ENCODE peak calls at places on chromosomes 4 and X, in four cellular contexts. K is testis, N is HCT116, Z is A549. B is an unnamed sample.
A peak's percentile ranks its signal among the peaks of the same experiment; 100 is the strongest.

GRCh38 chrX:40281341-40282005 is 183.7 kb upstream of the BCOR start:
- DNase-seq in N (no peak), K (no peak), Z (no peak), B (no peak)

GRCh38 chr4:39814403-39815185 is 116.7 kb downstream of the UBE2K start:
- DNase-seq in N (peak; percentile 50), K (no peak), Z (peak; percentile 28), B (no peak)

GRCh38 chr4:107423677-107424405 is 296.2 kb downstream of the PAPSS1 start:
- DNase-seq in Z (no peak), N (no peak), K (no peak), B (no peak)

GRCh38 chr4:37561803-37562207 is 124.4 kb downstream of the RELL1 start:
- DNase-seq in K (no peak), N (no peak), Z (no peak), B (no peak)

GRCh38 chr4:3108211-3108610 is 33.7 kb downstream of the HTT start:
- DNase-seq in N (no peak), Z (no peak), K (no peak), B (no peak)

GRCh38 chr4:123446791-123447474 is 50.3 kb downstream of the SPRY1 start:
- DNase-seq in Z (no peak), K (no peak), N (no peak), B (no peak)

GRCh38 chr4:38925492-38926418 is 58.1 kb downstream of the FAM114A1 start:
- DNase-seq in N (no peak), Z (no peak), K (no peak), B (no peak)

GRCh38 chr4:6011686-6012085 is 6.5 kb downstream of the C4orf50 start:
- DNase-seq in K (peak; percentile 34), Z (no peak), N (no peak), B (no peak)

GRCh38 chrX:131058136-131058868 is at the start of gene ARHGAP36:
- DNase-seq in Z (no peak), K (no peak), N (no peak), B (no peak)

GRCh38 chr4:45453258-45453841 is 670.5 kb downstream of the GABRG1 start:
- DNase-seq in Z (no peak), N (no peak), K (no peak), B (peak; percentile 10)

GRCh38 chr4:110071466-110071865 is 126.9 kb downstream of the ELOVL6 start:
- DNase-seq in N (no peak), Z (no peak), K (no peak), B (no peak)

GRCh38 chr4:133624744-133625143 is 475.6 kb downstream of the PCDH10 start:
- DNase-seq in Z (peak; percentile 1), N (no peak), K (no peak), B (no peak)

GRCh38 chr4:154086247-154086646 is 297.4 kb upstream of the SFRP2 start:
- DNase-seq in K (no peak), N (no peak), Z (no peak), B (no peak)

GRCh38 chr4:32991663-32992062 is 2271.5 kb downstream of the PCDH7 start:
- DNase-seq in K (no peak), Z (no peak), N (no peak), B (no peak)

GRCh38 chr4:92307886-92308285 is 4.1 kb downstream of the GRID2 start:
- DNase-seq in N (no peak), K (no peak), Z (no peak), B (no peak)

GRCh38 chrX:104195489-104196084 is 29.3 kb downstream of the FAM199X start:
- DNase-seq in N (peak; percentile 1), Z (peak; percentile 4), K (no peak), B (no peak)

GRCh38 chr4:3710451-3711182 is 55.6 kb upstream of the ADRA2C start:
- DNase-seq in K (peak; percentile 39), N (no peak), Z (no peak), B (no peak)

GRCh38 chr4:26178874-26179273 is 141.9 kb upstream of the RBPJ start:
- DNase-seq in N (no peak), K (peak; percentile 76), Z (no peak), B (no peak)

GRCh38 chr4:160127211-160127610 is 1024.3 kb downstream of the RAPGEF2 start:
- DNase-seq in K (no peak), Z (no peak), N (no peak), B (no peak)

GRCh38 chr4:7408166-7408565 is 26.6 kb downstream of the PSAPL1 start:
- DNase-seq in K (no peak), Z (no peak), N (no peak), B (no peak)

GRCh38 chr4:112418092-112418491 is 97.9 kb downstream of the NEUROG2 start:
- DNase-seq in N (no peak), K (no peak), Z (no peak), B (no peak)

GRCh38 chrX:2696698-2697215 is 5.7 kb downstream of the CD99 start:
- DNase-seq in N (no peak), Z (no peak), K (no peak), B (no peak)

GRCh38 chr4:87047281-87047798 is 112.5 kb downstream of the AFF1 start:
- DNase-seq in N (no peak), K (no peak), Z (no peak), B (no peak)

GRCh38 chr4:107666134-107666533 is 53.9 kb downstream of the PAPSS1 start:
- DNase-seq in Z (no peak), K (no peak), N (no peak), B (no peak)

GRCh38 chr4:48967101-48967500 is 19.0 kb upstream of the CWH43 start:
- DNase-seq in Z (no peak), N (no peak), K (no peak), B (no peak)

GRCh38 chr4:18568600-18568999 is 547.0 kb upstream of the LCORL start:
- DNase-seq in N (no peak), K (no peak), Z (no peak), B (no peak)

GRCh38 chrX:139932077-139932900 is 564 bp downstream of the ATP11C start:
- DNase-seq in K (peak; percentile 39), Z (peak; percentile 33), N (no peak), B (peak; percentile 22)
- TF ChIP-seq POLR2A in K (no peak), Z (no peak), N (peak; percentile 1), B (peak; percentile 18)

GRCh38 chrX:53374222-53374820 is 48.1 kb downstream of the SMC1A start:
- DNase-seq in N (no peak), K (no peak), Z (no peak), B (no peak)
- TF ChIP-seq POLR2A in N (no peak), K (no peak), Z (no peak), B (no peak)

GRCh38 chr4:104490096-104490769 is 4.5 kb downstream of the CXXC4 start:
- DNase-seq in K (peak; percentile 49), Z (peak; percentile 3), N (no peak), B (peak; percentile 11)
- TF ChIP-seq POLR2A in K (no peak), Z (no peak), N (no peak), B (no peak)

GRCh38 chr4:158728256-158728655 is 5.1 kb upstream of the PPID start:
- DNase-seq in Z (no peak), N (no peak), K (no peak), B (no peak)

GRCh38 chr4:158724647-158725046 is 1.5 kb upstream of the PPID start:
- DNase-seq in Z (no peak), K (no peak), N (no peak), B (no peak)

GRCh38 chr4:158721680-158722079 is 1.5 kb downstream of the PPID start:
- DNase-seq in Z (no peak), K (no peak), N (no peak), B (no peak)

GRCh38 chr4:158722291-158722916 is 792 bp downstream of the PPID start:
- DNase-seq in K (peak; percentile 26), Z (peak; percentile 10), N (no peak), B (no peak)

GRCh38 chr4:158722917-158723793 is at the start of gene PPID:
- DNase-seq in Z (peak; percentile 67), N (peak; percentile 78), K (peak; percentile 90), B (peak; percentile 63)
- TF ChIP-seq POLR2A in Z (peak; percentile 77), N (peak; percentile 45), K (no peak), B (peak; percentile 83)

B was measured in H54.